ENCODE peak calls at places on chromosome 17, in ten cellular contexts. M is activated CD4-positive, alpha-beta T cell treated with anti-CD3 and anti-CD28 coated beads, Interleukin-2, amount 50 U/mL, for 1 hour; U is left ventricle myocardium superior; V is SW480; S is mesendoderm; P is endothelial cell of umbilical vein; E is Right ventricle myocardium superior; Y is activated naive CD4-positive, alpha-beta T cell treated with anti-CD3 and anti-CD28 coated beads, Interleukin-2, amount 50 U/mL, for 72 hours; B is renal cortical epithelial cell; G is T-helper 1 cell. I is an unnamed sample.

GRCh38 chr17:64006361-64007088 is 8.4 kb downstream of the PRR29 start:
- DNase-seq in M (no peak), U (peak; percentile 79), V (no peak), S (no peak), P (peak; percentile 97), E (peak; percentile 84), Y (no peak), B (no peak), G (no peak), I (peak; percentile 89)

GRCh38 chr17:73719588-73720071 is 75.4 kb upstream of the SDK2 start:
- DNase-seq in M (no peak), U (peak; percentile 63), V (peak; percentile 92), S (no peak), P (no peak), E (peak; percentile 66), Y (no peak), B (no peak), G (no peak), I (peak; percentile 73)

GRCh38 chr17:78462148-78462547 is 83.7 kb downstream of the PGS1 start:
- DNase-seq in M (no peak), U (no peak), V (no peak), S (no peak), P (no peak), E (no peak), Y (no peak), B (no peak), G (no peak), I (no peak)

GRCh38 chr17:82687375-82687861 is 11.1 kb downstream of the RAB40B start:
- DNase-seq in M (no peak), U (no peak), V (peak; percentile 43), S (no peak), P (no peak), E (no peak), Y (no peak), B (peak; percentile 98), G (no peak), I (no peak)

GRCh38 chr17:29892201-29892600 is 37.8 kb downstream of the SSH2 start:
- DNase-seq in M (no peak), U (no peak), V (no peak), S (no peak), P (no peak), E (no peak), Y (no peak), B (no peak), G (no peak), I (no peak)

GRCh38 chr17:80605326-80606066 is 60.9 kb downstream of the RPTOR start:
- DNase-seq in M (peak; percentile 21), U (no peak), V (peak; percentile 44), S (no peak), P (no peak), E (no peak), Y (peak; percentile 74), B (peak; percentile 74), G (peak; percentile 13), I (no peak)

GRCh38 chr17:61200349-61200735 is 199.3 kb upstream of the TBX2 start:
- DNase-seq in M (no peak), U (no peak), V (no peak), S (peak; percentile 48), P (no peak), E (no peak), Y (no peak), B (peak; percentile 64), G (no peak), I (no peak)

GRCh38 chr17:76597156-76598003 is 11.7 kb upstream of the ST6GALNAC2 start:
- DNase-seq in M (no peak), U (no peak), V (no peak), S (no peak), P (no peak), E (no peak), Y (no peak), B (peak; percentile 74), G (no peak), I (no peak)

GRCh38 chr17:81039096-81039495 is 4.1 kb downstream of the BAIAP2 start:
- DNase-seq in M (no peak), U (no peak), V (no peak), S (no peak), P (no peak), E (no peak), Y (no peak), B (no peak), G (no peak), I (no peak)

GRCh38 chr17:9843152-9844010 is 17.7 kb downstream of the GLP2R start:
- DNase-seq in M (no peak), U (no peak), V (no peak), S (no peak), P (no peak), E (no peak), Y (no peak), B (no peak), G (no peak), I (no peak)

GRCh38 chr17:72422505-72423285 is 301.9 kb downstream of the SOX9 start:
- DNase-seq in M (no peak), U (peak; percentile 62), V (peak; percentile 98), S (peak; percentile 73), P (peak; percentile 6), E (peak; percentile 68), Y (peak; percentile 12), B (peak; percentile 98), G (no peak), I (peak; percentile 32)

GRCh38 chr17:72984145-72984924 is 108.2 kb downstream of the SLC39A11 start:
- DNase-seq in M (no peak), U (no peak), V (peak; percentile 69), S (peak; percentile 80), P (peak; percentile 81), E (no peak), Y (no peak), B (peak; percentile 68), G (no peak), I (no peak)

GRCh38 chr17:75271955-75272847 is 1.2 kb upstream of the MIF4GD start:
- DNase-seq in M (peak; percentile 8), U (peak; percentile 83), V (no peak), S (no peak), P (no peak), E (peak; percentile 77), Y (no peak), B (no peak), G (no peak), I (peak; percentile 47)

GRCh38 chr17:59762022-59762825 is 54.8 kb downstream of the VMP1 start:
- DNase-seq in M (no peak), U (no peak), V (peak; percentile 32), S (no peak), P (peak; percentile 83), E (no peak), Y (no peak), B (peak; percentile 84), G (no peak), I (no peak)

GRCh38 chr17:73103661-73104335 is 11.3 kb upstream of the SLC39A11 start:
- DNase-seq in M (no peak), U (no peak), V (no peak), S (no peak), P (no peak), E (no peak), Y (no peak), B (peak; percentile 47), G (no peak), I (no peak)

GRCh38 chr17:27669850-27670249 is 38.9 kb downstream of the LGALS9 start:
- DNase-seq in M (no peak), U (no peak), V (no peak), S (no peak), P (no peak), E (no peak), Y (no peak), B (no peak), G (no peak), I (no peak)

GRCh38 chr17:76820039-76820438 is 48.2 kb upstream of the MGAT5B start:
- DNase-seq in M (no peak), U (no peak), V (no peak), S (peak; percentile 7), P (no peak), E (no peak), Y (no peak), B (no peak), G (no peak), I (no peak)

GRCh38 chr17:3557768-3558583 is at the start of gene TRPV3:
- DNase-seq in M (peak; percentile 56), U (no peak), V (peak; percentile 92), S (no peak), P (no peak), E (peak; percentile 33), Y (peak; percentile 60), B (no peak), G (peak; percentile 31), I (no peak)

GRCh38 chr17:44829558-44830358 is at the start of gene GJC1:
- DNase-seq in M (peak; percentile 5), U (peak; percentile 59), V (no peak), S (peak; percentile 34), P (peak; percentile 58), E (peak; percentile 57), Y (peak; percentile 22), B (no peak), G (no peak), I (peak; percentile 69)

GRCh38 chr17:16486373-16487250 is 5.4 kb downstream of the LRRC75A start:
- DNase-seq in M (no peak), U (peak; percentile 90), V (peak; percentile 93), S (peak; percentile 57), P (peak; percentile 83), E (peak; percentile 86), Y (no peak), B (peak; percentile 87), G (no peak), I (peak; percentile 83)

GRCh38 chr17:78737332-78737731 is 44.7 kb downstream of the CYTH1 start:
- DNase-seq in M (no peak), U (no peak), V (peak; percentile 55), S (peak; percentile 54), P (peak; percentile 62), E (no peak), Y (no peak), B (no peak), G (no peak), I (no peak)

GRCh38 chr17:56884483-56885144 is 29.2 kb downstream of the TRIM25 start:
- DNase-seq in M (no peak), U (no peak), V (no peak), S (no peak), P (no peak), E (no peak), Y (no peak), B (no peak), G (no peak), I (no peak)

GRCh38 chr17:75345514-75346167 is 56.4 kb upstream of the SLC25A19 start:
- DNase-seq in M (peak; percentile 41), U (no peak), V (no peak), S (peak; percentile 70), P (no peak), E (no peak), Y (peak; percentile 40), B (no peak), G (peak; percentile 23), I (no peak)

GRCh38 chr17:53909802-53910201 is 87.1 kb downstream of the KIF2B start:
- DNase-seq in M (no peak), U (no peak), V (no peak), S (no peak), P (no peak), E (no peak), Y (no peak), B (no peak), G (no peak), I (no peak)

GRCh38 chr17:39750131-39751015 is 12.6 kb downstream of the GRB7 start:
- DNase-seq in M (no peak), U (peak; percentile 69), V (peak; percentile 22), S (no peak), P (no peak), E (peak; percentile 72), Y (no peak), B (no peak), G (no peak), I (peak; percentile 68)

GRCh38 chr17:65359016-65359415 is 202.4 kb downstream of the AXIN2 start:
- DNase-seq in M (no peak), U (no peak), V (peak; percentile 98), S (peak; percentile 38), P (peak; percentile 66), E (no peak), Y (peak; percentile 25), B (peak; percentile 91), G (no peak), I (no peak)

GRCh38 chr17:1834378-1835149 is 4.8 kb downstream of the RPA1 start:
- DNase-seq in M (no peak), U (no peak), V (no peak), S (no peak), P (no peak), E (no peak), Y (peak; percentile 39), B (no peak), G (no peak), I (no peak)

GRCh38 chr17:75240394-75241142 is 20.8 kb downstream of the GGA3 start:
- DNase-seq in M (peak; percentile 30), U (peak; percentile 52), V (peak; percentile 34), S (peak; percentile 93), P (peak; percentile 45), E (no peak), Y (peak; percentile 63), B (no peak), G (no peak), I (no peak)